ENCODE peak calls at places on chromosomes 12 and 14, in four cellular contexts. One of them, this sample, is unnamed.

GRCh38 chr12:93804392-93805179 is 127.4 kb downstream of the CRADD start:
- DNase-seq in CD8-positive, alpha-beta T cell: no peak
- DNase-seq in stimulated activated CD8-positive, alpha-beta memory T cell treated with anti-CD3 and anti-CD28 coated beads, Interleukin-4, amount 100 ng/mL, for 4 hours: no peak
- DNase-seq in frontal cortex: no peak
- DNase-seq in this sample: no peak

GRCh38 chr14:73780391-73780790 is 66.2 kb upstream of the PNMA1 start:
- DNase-seq in stimulated activated CD8-positive, alpha-beta memory T cell treated with anti-CD3 and anti-CD28 coated beads, Interleukin-4, amount 100 ng/mL, for 4 hours: no peak
- DNase-seq in CD8-positive, alpha-beta T cell: no peak
- DNase-seq in frontal cortex: no peak
- DNase-seq in this sample: no peak

GRCh38 chr14:60657609-60657983 is 8.3 kb upstream of the SIX1 start:
- DNase-seq in frontal cortex: no peak
- DNase-seq in stimulated activated CD8-positive, alpha-beta memory T cell treated with anti-CD3 and anti-CD28 coated beads, Interleukin-4, amount 100 ng/mL, for 4 hours: no peak
- DNase-seq in CD8-positive, alpha-beta T cell: no peak
- DNase-seq in this sample: no peak

GRCh38 chr14:24734917-24735500 is 101.0 kb upstream of the GZMB start:
- DNase-seq in CD8-positive, alpha-beta T cell: no peak
- DNase-seq in frontal cortex: peak; percentile 25
- DNase-seq in stimulated activated CD8-positive, alpha-beta memory T cell treated with anti-CD3 and anti-CD28 coated beads, Interleukin-4, amount 100 ng/mL, for 4 hours: no peak
- DNase-seq in this sample: no peak

GRCh38 chr14:22276913-22277816 is 311.9 kb downstream of the DAD1 start:
- DNase-seq in frontal cortex: no peak
- DNase-seq in CD8-positive, alpha-beta T cell: no peak
- DNase-seq in stimulated activated CD8-positive, alpha-beta memory T cell treated with anti-CD3 and anti-CD28 coated beads, Interleukin-4, amount 100 ng/mL, for 4 hours: no peak
- DNase-seq in this sample: no peak

GRCh38 chr12:47219243-47219642 is 139.5 kb upstream of the AMIGO2 start:
- DNase-seq in stimulated activated CD8-positive, alpha-beta memory T cell treated with anti-CD3 and anti-CD28 coated beads, Interleukin-4, amount 100 ng/mL, for 4 hours: no peak
- DNase-seq in CD8-positive, alpha-beta T cell: no peak
- DNase-seq in frontal cortex: no peak
- DNase-seq in this sample: no peak

GRCh38 chr14:59630281-59630963 is 53.8 kb upstream of the CCDC175 start:
- DNase-seq in stimulated activated CD8-positive, alpha-beta memory T cell treated with anti-CD3 and anti-CD28 coated beads, Interleukin-4, amount 100 ng/mL, for 4 hours: no peak
- DNase-seq in CD8-positive, alpha-beta T cell: no peak
- DNase-seq in frontal cortex: peak; percentile 58
- DNase-seq in this sample: no peak

GRCh38 chr12:91931110-91931509 is 214.5 kb downstream of the BTG1 start:
- DNase-seq in stimulated activated CD8-positive, alpha-beta memory T cell treated with anti-CD3 and anti-CD28 coated beads, Interleukin-4, amount 100 ng/mL, for 4 hours: no peak
- DNase-seq in frontal cortex: no peak
- DNase-seq in CD8-positive, alpha-beta T cell: no peak
- DNase-seq in this sample: no peak

GRCh38 chr14:104373055-104373854 is 206.3 kb upstream of the C14orf180 start:
- DNase-seq in frontal cortex: no peak
- DNase-seq in stimulated activated CD8-positive, alpha-beta memory T cell treated with anti-CD3 and anti-CD28 coated beads, Interleukin-4, amount 100 ng/mL, for 4 hours: no peak
- DNase-seq in CD8-positive, alpha-beta T cell: no peak
- DNase-seq in this sample: no peak

GRCh38 chr12:81395431-81395830 is 317.6 kb downstream of the ACSS3 start:
- DNase-seq in stimulated activated CD8-positive, alpha-beta memory T cell treated with anti-CD3 and anti-CD28 coated beads, Interleukin-4, amount 100 ng/mL, for 4 hours: no peak
- DNase-seq in frontal cortex: no peak
- DNase-seq in CD8-positive, alpha-beta T cell: no peak
- DNase-seq in this sample: no peak

GRCh38 chr14:49934638-49935037 is 41.8 kb downstream of the ARF6 start:
- DNase-seq in CD8-positive, alpha-beta T cell: no peak
- DNase-seq in stimulated activated CD8-positive, alpha-beta memory T cell treated with anti-CD3 and anti-CD28 coated beads, Interleukin-4, amount 100 ng/mL, for 4 hours: no peak
- DNase-seq in frontal cortex: no peak
- DNase-seq in this sample: no peak

GRCh38 chr12:70831538-70831937 is 89.0 kb downstream of the PTPRR start:
- DNase-seq in CD8-positive, alpha-beta T cell: no peak
- DNase-seq in stimulated activated CD8-positive, alpha-beta memory T cell treated with anti-CD3 and anti-CD28 coated beads, Interleukin-4, amount 100 ng/mL, for 4 hours: no peak
- DNase-seq in frontal cortex: no peak
- DNase-seq in this sample: no peak

GRCh38 chr12:33432992-33433391 is 6.6 kb downstream of the SYT10 start:
- DNase-seq in frontal cortex: no peak
- DNase-seq in CD8-positive, alpha-beta T cell: no peak
- DNase-seq in stimulated activated CD8-positive, alpha-beta memory T cell treated with anti-CD3 and anti-CD28 coated beads, Interleukin-4, amount 100 ng/mL, for 4 hours: no peak
- DNase-seq in this sample: no peak

GRCh38 chr14:95507701-95508103 is 8.7 kb downstream of the SYNE3 start:
- DNase-seq in frontal cortex: no peak
- DNase-seq in CD8-positive, alpha-beta T cell: no peak
- DNase-seq in stimulated activated CD8-positive, alpha-beta memory T cell treated with anti-CD3 and anti-CD28 coated beads, Interleukin-4, amount 100 ng/mL, for 4 hours: no peak
- DNase-seq in this sample: no peak

GRCh38 chr12:77995436-77996167 is 164.9 kb downstream of the NAV3 start:
- DNase-seq in CD8-positive, alpha-beta T cell: no peak
- DNase-seq in frontal cortex: no peak
- DNase-seq in stimulated activated CD8-positive, alpha-beta memory T cell treated with anti-CD3 and anti-CD28 coated beads, Interleukin-4, amount 100 ng/mL, for 4 hours: no peak
- DNase-seq in this sample: no peak

GRCh38 chr12:6745751-6746525 is 7.0 kb downstream of the MLF2 start:
- DNase-seq in CD8-positive, alpha-beta T cell: no peak
- DNase-seq in stimulated activated CD8-positive, alpha-beta memory T cell treated with anti-CD3 and anti-CD28 coated beads, Interleukin-4, amount 100 ng/mL, for 4 hours: no peak
- DNase-seq in frontal cortex: no peak
- DNase-seq in this sample: no peak

GRCh38 chr12:46101121-46101869 is 110.9 kb upstream of the SCAF11 start:
- DNase-seq in frontal cortex: no peak
- DNase-seq in CD8-positive, alpha-beta T cell: no peak
- DNase-seq in stimulated activated CD8-positive, alpha-beta memory T cell treated with anti-CD3 and anti-CD28 coated beads, Interleukin-4, amount 100 ng/mL, for 4 hours: no peak
- DNase-seq in this sample: no peak

GRCh38 chr12:120079352-120080042 is 37.1 kb downstream of the RAB35 start:
- DNase-seq in frontal cortex: no peak
- DNase-seq in CD8-positive, alpha-beta T cell: no peak
- DNase-seq in stimulated activated CD8-positive, alpha-beta memory T cell treated with anti-CD3 and anti-CD28 coated beads, Interleukin-4, amount 100 ng/mL, for 4 hours: no peak
- DNase-seq in this sample: no peak

GRCh38 chr12:92408072-92408900 is 262.6 kb upstream of the BTG1 start:
- DNase-seq in frontal cortex: no peak
- DNase-seq in stimulated activated CD8-positive, alpha-beta memory T cell treated with anti-CD3 and anti-CD28 coated beads, Interleukin-4, amount 100 ng/mL, for 4 hours: no peak
- DNase-seq in CD8-positive, alpha-beta T cell: peak; percentile 12
- DNase-seq in this sample: peak; percentile 17

GRCh38 chr12:2582631-2583616 is 211.8 kb upstream of the FKBP4 start:
- DNase-seq in CD8-positive, alpha-beta T cell: peak; percentile 21
- DNase-seq in stimulated activated CD8-positive, alpha-beta memory T cell treated with anti-CD3 and anti-CD28 coated beads, Interleukin-4, amount 100 ng/mL, for 4 hours: no peak
- DNase-seq in frontal cortex: peak; percentile 62
- DNase-seq in this sample: no peak

GRCh38 chr12:28583771-28584261 is 393.6 kb downstream of the CCDC91 start:
- DNase-seq in frontal cortex: no peak
- DNase-seq in stimulated activated CD8-positive, alpha-beta memory T cell treated with anti-CD3 and anti-CD28 coated beads, Interleukin-4, amount 100 ng/mL, for 4 hours: no peak
- DNase-seq in CD8-positive, alpha-beta T cell: no peak
- DNase-seq in this sample: no peak

GRCh38 chr14:25017562-25017961 is 32.4 kb downstream of the STXBP6 start:
- DNase-seq in stimulated activated CD8-positive, alpha-beta memory T cell treated with anti-CD3 and anti-CD28 coated beads, Interleukin-4, amount 100 ng/mL, for 4 hours: no peak
- DNase-seq in CD8-positive, alpha-beta T cell: no peak
- DNase-seq in frontal cortex: no peak
- DNase-seq in this sample: no peak

GRCh38 chr14:99391671-99392070 is 89.0 kb downstream of the SETD3 start:
- DNase-seq in CD8-positive, alpha-beta T cell: no peak
- DNase-seq in stimulated activated CD8-positive, alpha-beta memory T cell treated with anti-CD3 and anti-CD28 coated beads, Interleukin-4, amount 100 ng/mL, for 4 hours: no peak
- DNase-seq in frontal cortex: no peak
- DNase-seq in this sample: no peak

GRCh38 chr12:66059670-66060069 is 70.9 kb downstream of the LLPH start:
- DNase-seq in frontal cortex: no peak
- DNase-seq in CD8-positive, alpha-beta T cell: no peak
- DNase-seq in stimulated activated CD8-positive, alpha-beta memory T cell treated with anti-CD3 and anti-CD28 coated beads, Interleukin-4, amount 100 ng/mL, for 4 hours: no peak
- DNase-seq in this sample: no peak

GRCh38 chr12:95859344-95859816 is 628 bp downstream of the SNRPF start:
- DNase-seq in stimulated activated CD8-positive, alpha-beta memory T cell treated with anti-CD3 and anti-CD28 coated beads, Interleukin-4, amount 100 ng/mL, for 4 hours: no peak
- DNase-seq in CD8-positive, alpha-beta T cell: no peak
- DNase-seq in frontal cortex: no peak
- DNase-seq in this sample: no peak

GRCh38 chr12:27561535-27562350 is 37.7 kb downstream of the PPFIBP1 start:
- DNase-seq in CD8-positive, alpha-beta T cell: no peak
- DNase-seq in frontal cortex: no peak
- DNase-seq in stimulated activated CD8-positive, alpha-beta memory T cell treated with anti-CD3 and anti-CD28 coated beads, Interleukin-4, amount 100 ng/mL, for 4 hours: no peak
- DNase-seq in this sample: no peak

GRCh38 chr12:25957898-25958253 is 606 bp upstream of the RASSF8 start:
- DNase-seq in CD8-positive, alpha-beta T cell: no peak
- DNase-seq in stimulated activated CD8-positive, alpha-beta memory T cell treated with anti-CD3 and anti-CD28 coated beads, Interleukin-4, amount 100 ng/mL, for 4 hours: no peak
- DNase-seq in frontal cortex: no peak
- DNase-seq in this sample: no peak

GRCh38 chr14:91890291-91890749 is 23.0 kb upstream of the TC2N start:
- DNase-seq in CD8-positive, alpha-beta T cell: no peak
- DNase-seq in stimulated activated CD8-positive, alpha-beta memory T cell treated with anti-CD3 and anti-CD28 coated beads, Interleukin-4, amount 100 ng/mL, for 4 hours: no peak
- DNase-seq in frontal cortex: no peak
- DNase-seq in this sample: no peak

GRCh38 chr12:58942345-58942744 is 22.0 kb upstream of the LRIG3 start:
- DNase-seq in stimulated activated CD8-positive, alpha-beta memory T cell treated with anti-CD3 and anti-CD28 coated beads, Interleukin-4, amount 100 ng/mL, for 4 hours: no peak
- DNase-seq in CD8-positive, alpha-beta T cell: no peak
- DNase-seq in frontal cortex: no peak
- DNase-seq in this sample: no peak